ENCODE peak calls at places on chromosome 17, in five cellular contexts. V is AG04450, N is colonic mucosa, G is adrenal gland, Q is astrocyte of the spinal cord. Y is an unnamed sample.

GRCh38 chr17:81494984-81495383 is 17.6 kb downstream of the ACTG1 start:
- DNase-seq in V (no peak), N (no peak), G (no peak), Q (no peak), Y (no peak)

GRCh38 chr17:42016952-42017865 is at the start of gene DNAJC7:
- DNase-seq in V (peak), N (peak), G (peak), Q (peak), Y (peak)

GRCh38 chr17:1966274-1967086 is 58.7 kb downstream of the RTN4RL1 start:
- DNase-seq in V (no peak), N (no peak), G (no peak), Q (no peak), Y (no peak)

GRCh38 chr17:63834431-63835166 is 7.1 kb upstream of the FTSJ3 start:
- DNase-seq in V (peak), N (no peak), G (peak), Q (peak), Y (peak)

GRCh38 chr17:81885869-81886548 is 5.4 kb downstream of the ALYREF start:
- DNase-seq in V (no peak), N (no peak), G (peak), Q (no peak), Y (no peak)

GRCh38 chr17:64401941-64402340 is 11.3 kb upstream of the PECAM1 start:
- DNase-seq in V (no peak), N (no peak), G (no peak), Q (no peak), Y (peak)

GRCh38 chr17:81858967-81859905 is 1.1 kb downstream of the P4HB start:
- DNase-seq in V (no peak), N (no peak), G (peak), Q (no peak), Y (peak)

GRCh38 chr17:50397919-50398285 is 579 bp upstream of the LRRC59 start:
- DNase-seq in V (no peak), N (no peak), G (no peak), Q (no peak), Y (no peak)

GRCh38 chr17:17236295-17237025 is 508 bp downstream of the FLCN start:
- DNase-seq in V (no peak), N (peak), G (no peak), Q (peak), Y (peak)

GRCh38 chr17:62870581-62870964 is 62.5 kb upstream of the MARCHF10 start:
- DNase-seq in V (no peak), N (no peak), G (no peak), Q (no peak), Y (no peak)

GRCh38 chr17:41446806-41447205 is 6.0 kb upstream of the KRT38 start:
- DNase-seq in V (no peak), N (no peak), G (no peak), Q (no peak), Y (peak)

GRCh38 chr17:51362818-51363598 is 102.7 kb downstream of the UTP18 start:
- DNase-seq in V (no peak), N (no peak), G (no peak), Q (no peak), Y (no peak)

GRCh38 chr17:38870259-38871165 is 654 bp downstream of the LASP1 start:
- DNase-seq in V (no peak), N (peak), G (peak), Q (peak), Y (peak)
- TF ChIP-seq CTCF in V (no peak), N (no peak), G (no peak), Q (no peak), Y (no peak)

GRCh38 chr17:67054608-67055007 is 10.3 kb downstream of the CACNG1 start:
- DNase-seq in V (no peak), N (no peak), G (no peak), Q (no peak), Y (no peak)
- H3K4me3 ChIP-seq in V (no peak), N (no peak), G (no peak), Q (no peak), Y (no peak)

DNA sequence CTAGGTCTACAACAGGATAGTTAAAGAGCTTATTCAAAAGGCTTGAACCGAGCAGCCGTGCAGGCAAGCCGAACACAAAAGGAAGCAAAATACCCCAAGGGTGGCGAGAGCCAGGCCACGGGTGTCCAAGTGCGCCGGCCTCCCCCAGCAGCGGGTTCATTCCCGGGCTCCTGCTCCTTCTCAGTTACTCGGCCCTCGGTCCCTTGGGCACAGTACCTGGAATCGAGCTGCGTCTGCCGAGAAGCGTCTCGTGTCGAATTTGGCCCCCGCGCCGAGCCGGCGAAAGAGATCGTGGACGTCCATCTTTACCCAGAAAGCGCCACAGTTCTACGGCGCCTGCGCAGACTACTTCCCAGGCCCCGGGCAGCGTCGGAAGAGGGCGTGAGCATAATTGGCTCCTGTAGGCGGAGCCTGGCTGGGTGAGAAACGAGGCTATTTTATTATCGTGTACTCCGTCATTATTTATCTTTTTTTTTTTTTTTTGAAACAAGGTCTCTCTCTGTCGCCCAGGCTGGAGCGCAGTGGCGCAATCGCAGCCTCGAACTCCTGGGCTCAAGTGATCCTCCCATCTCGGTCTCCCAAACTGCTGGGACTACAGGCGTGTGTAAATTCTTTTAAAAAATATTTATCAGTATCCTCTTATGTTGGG is at the start of gene DDX52:
- DNase-seq in V (peak), N (peak), G (peak), Q (peak), Y (peak)
- TF ChIP-seq CTCF in V (no peak), N (no peak), G (no peak), Q (no peak), Y (no peak)

GRCh38 chr17:8740486-8740885 is 4.2 kb downstream of the CCDC42 start:
- DNase-seq in V (no peak), N (no peak), G (no peak), Q (no peak), Y (no peak)
- H3K4me3 ChIP-seq in V (no peak), N (no peak), G (no peak), Q (no peak), Y (no peak)

GRCh38 chr17:31390426-31390747 is 1.1 kb upstream of the RAB11FIP4 start:
- DNase-seq in V (no peak), N (no peak), G (no peak), Q (no peak), Y (no peak)

GRCh38 chr17:31392002-31392855 is 754 bp downstream of the RAB11FIP4 start:
- DNase-seq in V (no peak), N (no peak), G (no peak), Q (no peak), Y (no peak)

GRCh38 chr17:31390748-31391495 is 553 bp upstream of the RAB11FIP4 start:
- DNase-seq in V (no peak), N (no peak), G (no peak), Q (no peak), Y (no peak)

GRCh38 chr17:31392856-31393748 is 1.6 kb downstream of the RAB11FIP4 start:
- DNase-seq in V (no peak), N (no peak), G (no peak), Q (no peak), Y (no peak)

DNA sequence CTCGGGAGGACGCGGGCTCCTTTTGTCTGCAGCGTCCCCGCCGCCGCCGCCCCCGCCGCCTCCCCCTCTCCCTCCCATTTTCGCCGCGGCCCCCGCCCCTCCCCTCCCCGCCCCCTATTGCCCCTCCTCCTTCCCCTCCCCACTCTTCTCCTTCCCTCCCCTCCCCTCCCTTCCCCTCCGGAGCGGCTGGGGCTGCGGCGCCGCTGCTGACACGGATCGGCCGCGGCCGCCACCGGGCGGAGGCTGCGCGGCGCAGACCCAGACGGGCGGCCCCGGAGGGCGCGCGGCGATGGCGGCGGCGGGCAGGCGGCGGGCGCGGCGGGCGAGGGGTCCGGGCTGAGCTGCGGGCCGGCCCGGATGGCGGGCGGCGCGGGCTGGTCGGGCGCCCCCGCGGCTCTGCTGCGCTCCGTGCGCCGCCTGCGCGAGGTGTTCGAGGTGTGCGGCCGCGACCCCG is at the start of gene RAB11FIP4:
- DNase-seq in V (no peak), N (no peak), G (no peak), Q (no peak), Y (peak)
- TF ChIP-seq CTCF in V (no peak), N (no peak), G (no peak), Q (no peak), Y (no peak)

GRCh38 chr17:43126911-43127290 is 1.7 kb upstream of the BRCA1 start:
- DNase-seq in V (no peak), N (no peak), G (no peak), Q (no peak), Y (no peak)
- H3K4me3 ChIP-seq in V (no peak), N (no peak), G (no peak), Q (no peak), Y (no peak)